ENCODE peak calls at places on chromosomes 2 and 18, in four cellular contexts. C, J, H and T are unnamed samples.

GRCh38 chr2:12847694-12848093 is 131.0 kb downstream of the TRIB2 start:
- DNase-seq in C (no peak), J (no peak), H (no peak), T (no peak)

GRCh38 chr2:69013123-69013836 is at the start of gene ANTXR1:
- DNase-seq in C (peak), J (peak), H (peak), T (peak)

GRCh38 chr2:20438334-20439192 is 8.3 kb upstream of the RHOB start:
- DNase-seq in C (no peak), J (no peak), H (no peak), T (no peak)

GRCh38 chr2:201696151-201696659 is 2.2 kb downstream of the MPP4 start:
- DNase-seq in C (no peak), J (no peak), H (no peak), T (no peak)

GRCh38 chr2:189441709-189442074 is 418 bp downstream of the WDR75 start:
- DNase-seq in C (no peak), J (no peak), H (no peak), T (no peak)

GRCh38 chr18:56245856-56246575 is 392.4 kb downstream of the TXNL1 start:
- DNase-seq in C (no peak), J (no peak), H (no peak), T (no peak)

GRCh38 chr2:169741-170140 is 94.1 kb downstream of the SH3YL1 start:
- DNase-seq in C (no peak), J (no peak), H (no peak), T (no peak)

GRCh38 chr2:141529674-141530073 is 601.1 kb downstream of the LRP1B start:
- DNase-seq in C (no peak), J (no peak), H (no peak), T (no peak)

DNA sequence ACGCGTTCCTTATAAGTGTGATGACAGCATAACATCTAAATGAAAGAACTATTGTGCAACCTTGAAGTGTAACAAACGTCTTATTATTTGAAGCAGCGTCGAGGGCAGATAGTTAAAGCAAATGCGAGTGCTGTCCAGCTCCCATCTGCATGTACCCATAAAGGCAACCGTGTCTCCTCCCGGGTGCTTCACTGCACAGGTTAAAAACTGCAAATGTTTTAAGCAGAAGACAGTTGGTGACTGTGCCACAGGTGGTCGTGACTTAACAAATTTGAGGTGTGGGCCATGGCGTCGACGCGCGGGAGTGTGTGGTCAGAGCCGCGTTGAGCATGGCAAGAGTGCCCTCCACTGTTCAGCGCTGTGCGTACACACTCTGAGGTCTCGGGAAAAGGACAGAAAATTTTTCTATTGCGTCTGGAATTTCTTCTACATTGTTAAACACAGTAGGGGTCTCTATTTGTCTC is 6.4 kb downstream of the SALL3 start:
- DNase-seq in C (no peak), J (no peak), H (no peak), T (no peak)
- TF ChIP-seq CTCF in C (peak), J (peak), H (peak), T (no peak)

DNA sequence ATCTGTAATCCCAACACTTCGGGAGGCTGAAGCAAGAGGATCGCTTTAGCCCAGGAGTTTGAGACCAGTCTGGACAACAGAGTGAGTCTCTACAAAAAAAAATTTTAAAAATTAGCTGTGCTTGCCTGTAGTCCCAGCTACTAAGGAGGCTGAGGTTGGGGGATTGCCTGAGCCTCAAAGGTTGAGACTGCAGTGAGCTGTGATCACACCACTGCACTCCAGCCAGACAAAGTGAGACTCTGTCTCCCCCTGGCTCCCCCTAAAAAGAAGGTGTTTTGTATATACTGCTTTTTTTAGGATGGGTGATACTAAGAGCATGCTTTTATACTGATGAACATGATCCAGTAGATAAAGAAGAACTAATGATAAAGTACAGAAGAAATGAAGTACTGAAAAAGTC is 145.0 kb downstream of the BAZ2B start:
- DNase-seq in C (no peak), J (no peak), H (no peak), T (no peak)
- TF ChIP-seq CTCF in C (no peak), J (no peak), H (no peak), T (no peak)

DNA sequence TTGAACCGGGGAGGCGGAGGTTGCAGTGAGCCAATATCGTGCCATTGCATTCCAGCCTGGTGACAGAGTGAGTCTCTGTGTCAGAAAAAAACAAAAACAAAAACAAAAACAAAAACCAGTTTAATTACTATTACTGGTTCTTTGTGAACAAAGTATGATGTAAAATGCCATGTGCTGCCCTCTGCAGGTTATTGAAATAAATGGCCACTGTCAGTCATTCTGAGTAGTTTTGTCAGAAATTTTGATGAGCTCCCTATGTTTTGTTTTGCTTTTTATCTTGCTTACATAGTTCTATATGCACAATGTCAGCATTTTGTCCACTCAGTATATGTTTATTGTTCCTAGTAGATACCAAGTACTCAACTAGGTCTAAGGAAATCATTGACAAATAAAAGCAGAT is 423.6 kb upstream of the CHST9 start:
- DNase-seq in C (no peak), J (no peak), H (no peak), T (no peak)
- TF ChIP-seq CTCF in C (peak), J (peak), H (peak), T (no peak)

GRCh38 chr2:71482055-71482454 is 28.7 kb downstream of the DYSF start:
- DNase-seq in C (no peak), J (no peak), H (no peak), T (no peak)
- TF ChIP-seq CTCF in C (no peak), J (peak), H (no peak), T (no peak)

DNA sequence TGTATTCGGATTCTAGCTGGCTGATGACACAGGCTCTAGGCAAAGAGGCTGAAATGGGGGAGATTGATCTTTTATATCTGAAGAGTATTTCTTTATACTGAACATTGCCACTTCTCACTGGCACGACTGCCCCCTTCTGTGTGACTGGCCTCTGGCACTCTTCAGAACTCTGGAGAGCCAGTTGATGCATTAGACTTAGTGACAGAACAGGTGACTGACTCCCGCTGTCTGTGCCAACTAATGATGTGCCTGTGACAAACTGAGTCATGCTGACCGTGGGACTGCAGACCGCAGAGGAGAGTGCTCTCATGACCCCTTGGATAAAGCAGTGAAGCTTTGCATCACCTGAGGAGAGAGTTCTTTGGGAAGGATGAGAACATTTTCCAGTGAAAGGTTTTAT is 14.4 kb downstream of the MGAT5 start:
- DNase-seq in C (no peak), J (no peak), H (no peak), T (no peak)
- TF ChIP-seq CTCF in C (no peak), J (no peak), H (no peak), T (no peak)

GRCh38 chr2:11745613-11746375 is 638 bp upstream of the LPIN1 start:
- DNase-seq in C (no peak), J (no peak), H (no peak), T (no peak)

GRCh38 chr2:11746807-11747459 is 501 bp downstream of the LPIN1 start:
- DNase-seq in C (no peak), J (no peak), H (no peak), T (no peak)

GRCh38 chr2:11748018-11748860 is 1.8 kb downstream of the LPIN1 start:
- DNase-seq in C (no peak), J (no peak), H (no peak), T (no peak)

GRCh38 chr2:11744631-11745394 is 1.6 kb upstream of the LPIN1 start:
- DNase-seq in C (no peak), J (no peak), H (no peak), T (no peak)

GRCh38 chr2:11746376-11746806 is at the start of gene LPIN1:
- DNase-seq in C (peak), J (peak), H (peak), T (peak)
- TF ChIP-seq CTCF in C (peak), J (no peak), H (no peak), T (no peak)

DNA sequence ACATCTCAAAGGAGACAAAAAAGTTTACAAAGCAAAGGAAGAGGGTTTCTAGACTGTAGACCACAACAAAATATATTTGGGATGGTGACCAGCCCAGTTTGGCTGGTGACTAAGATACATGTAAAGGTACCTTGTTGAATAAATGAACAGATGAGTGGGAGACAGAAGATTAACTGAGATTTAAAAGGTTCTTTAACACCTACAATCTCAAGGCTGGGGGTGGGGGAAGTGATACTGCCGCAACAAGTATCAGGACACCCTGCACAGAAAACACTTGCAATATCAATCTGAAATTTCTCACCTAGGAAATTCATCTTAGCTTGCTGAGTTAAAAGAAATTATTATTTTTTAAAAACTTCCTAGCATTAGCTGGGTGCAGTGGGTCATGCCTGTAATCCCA is 8.3 kb downstream of the RNF149 start:
- DNase-seq in C (no peak), J (no peak), H (no peak), T (no peak)
- TF ChIP-seq CTCF in C (no peak), J (no peak), H (no peak), T (no peak)